ENCODE peak calls at places on chromosome 18, in ten cellular contexts. A, V, K, T, R, Y, X, M, G and H are unnamed samples. For H3K36me3 and H3K4me1, the result is how much of the 10 kb centered on the place peaks cover.

GRCh38 chr18:36321636-36322407 is 24.3 kb downstream of the FHOD3 start:
- DNase-seq in A (peak), V (no peak), K (peak), T (no peak), R (no peak), Y (no peak), X (no peak), M (no peak), G (no peak), H (no peak)

GRCh38 chr18:78900938-78901909 is 78.4 kb upstream of the SALL3 start:
- DNase-seq in A (no peak), V (no peak), K (no peak), T (no peak), R (no peak), Y (no peak), X (no peak), M (no peak), G (no peak), H (no peak)

GRCh38 chr18:50981381-50981780 is 13.5 kb downstream of the ELAC1 start:
- DNase-seq in A (no peak), V (no peak), K (no peak), T (no peak), R (no peak), Y (no peak), X (no peak), M (no peak), G (no peak), H (no peak)

GRCh38 chr18:31149351-31149750 is 13.3 kb downstream of the DSC1 start:
- DNase-seq in A (no peak), V (no peak), K (no peak), T (no peak), R (no peak), Y (no peak), X (no peak), M (no peak), G (no peak), H (no peak)

GRCh38 chr18:63284861-63285260 is 34.7 kb downstream of the BCL2 start:
- DNase-seq in A (no peak), V (no peak), K (no peak), T (no peak), R (no peak), Y (no peak), X (no peak), M (no peak), G (no peak), H (no peak)

GRCh38 chr18:24914685-24915267 is 437.2 kb downstream of the ZNF521 start:
- DNase-seq in A (no peak), V (no peak), K (no peak), T (no peak), R (no peak), Y (no peak), X (no peak), M (no peak), G (no peak), H (no peak)

GRCh38 chr18:7174359-7175107 is 56.4 kb upstream of the LRRC30 start:
- DNase-seq in A (peak), V (peak), K (no peak), T (no peak), R (no peak), Y (peak), X (no peak), M (no peak), G (no peak), H (no peak)

GRCh38 chr18:66560092-66560491 is 43.8 kb downstream of the CDH19 start:
- DNase-seq in A (peak), V (peak), K (no peak), T (peak), R (no peak), Y (no peak), X (no peak), M (no peak), G (no peak), H (peak)

GRCh38 chr18:50560681-50561629 is 1.1 kb downstream of the MAPK4 start:
- DNase-seq in A (no peak), V (peak), K (no peak), T (no peak), R (peak), Y (peak), X (no peak), M (no peak), G (no peak), H (peak)

GRCh38 chr18:55233850-55234249 is 274.6 kb upstream of the CCDC68 start:
- DNase-seq in A (peak), V (no peak), K (peak), T (no peak), R (no peak), Y (no peak), X (no peak), M (no peak), G (no peak), H (no peak)

GRCh38 chr18:44771957-44772917 is 91.5 kb downstream of the SETBP1 start:
- DNase-seq in A (no peak), V (no peak), K (no peak), T (peak), R (no peak), Y (no peak), X (no peak), M (no peak), G (no peak), H (no peak)

GRCh38 chr18:31555971-31556747 is 35.5 kb upstream of the TTR start:
- DNase-seq in A (peak), V (peak), K (peak), T (peak), R (peak), Y (no peak), X (no peak), M (no peak), G (peak), H (peak)

GRCh38 chr18:58088723-58089074 is 44.7 kb downstream of the NEDD4L start:
- DNase-seq in A (no peak), V (no peak), K (no peak), T (no peak), R (no peak), Y (no peak), X (no peak), M (no peak), G (no peak), H (peak)

GRCh38 chr18:35780937-35781336 is 191.5 kb upstream of the RMP24 start:
- DNase-seq in A (no peak), V (peak), K (no peak), T (no peak), R (no peak), Y (no peak), X (no peak), M (no peak), G (no peak), H (no peak)

GRCh38 chr18:50917021-50917420 is 38.1 kb downstream of the ME2 start:
- DNase-seq in A (no peak), V (no peak), K (peak), T (no peak), R (no peak), Y (no peak), X (no peak), M (no peak), G (no peak), H (no peak)

GRCh38 chr18:25843791-25844190 is 246.6 kb downstream of the SS18 start:
- DNase-seq in A (no peak), V (no peak), K (no peak), T (no peak), R (no peak), Y (no peak), X (no peak), M (no peak), G (no peak), H (no peak)

GRCh38 chr18:79497638-79498081 is 101.9 kb downstream of the NFATC1 start:
- DNase-seq in A (no peak), V (no peak), K (peak), T (no peak), R (no peak), Y (no peak), X (no peak), M (no peak), G (no peak), H (no peak)

GRCh38 chr18:75375341-75375740 is 52.2 kb downstream of the SMIM21 start:
- DNase-seq in A (no peak), V (no peak), K (no peak), T (no peak), R (no peak), Y (no peak), X (no peak), M (no peak), G (no peak), H (no peak)

GRCh38 chr18:63224574-63224973 is 95.0 kb downstream of the BCL2 start:
- DNase-seq in A (no peak), V (no peak), K (no peak), T (no peak), R (no peak), Y (no peak), X (no peak), M (no peak), G (peak), H (no peak)

GRCh38 chr18:22189431-22189830 is 20.0 kb downstream of the GATA6 start:
- DNase-seq in A (peak), V (no peak), K (no peak), T (no peak), R (no peak), Y (no peak), X (no peak), M (no peak), G (no peak), H (no peak)

GRCh38 chr18:59839931-59840685 is 59.7 kb upstream of the PMAIP1 start:
- DNase-seq in A (no peak), V (no peak), K (no peak), T (no peak), R (no peak), Y (no peak), X (no peak), M (no peak), G (no peak), H (no peak)

GRCh38 chr18:35588995-35589394 is 7.5 kb downstream of the GALNT1 start:
- DNase-seq in A (no peak), V (peak), K (no peak), T (no peak), R (no peak), Y (no peak), X (no peak), M (no peak), G (peak), H (no peak)

GRCh38 chr18:59988098-59988706 is 88.4 kb downstream of the PMAIP1 start:
- DNase-seq in A (peak), V (peak), K (peak), T (no peak), R (peak), Y (no peak), X (peak), M (no peak), G (peak), H (peak)

GRCh38 chr18:60684843-60685513 is 312.4 kb upstream of the MC4R start:
- DNase-seq in A (peak), V (peak), K (peak), T (no peak), R (no peak), Y (no peak), X (no peak), M (no peak), G (no peak), H (no peak)

GRCh38 chr18:79531386-79531785 is 135.7 kb downstream of the NFATC1 start:
- DNase-seq in A (no peak), V (no peak), K (no peak), T (no peak), R (no peak), Y (no peak), X (no peak), M (peak), G (no peak), H (no peak)

GRCh38 chr18:63079114-63079513 is 240.5 kb downstream of the BCL2 start:
- DNase-seq in A (no peak), V (peak), K (no peak), T (no peak), R (no peak), Y (no peak), X (no peak), M (no peak), G (no peak), H (no peak)

GRCh38 chr18:34767601-34768027 is 57.5 kb downstream of the DTNA start:
- DNase-seq in A (peak), V (no peak), K (peak), T (no peak), R (no peak), Y (no peak), X (no peak), M (no peak), G (no peak), H (no peak)

GRCh38 chr18:31490838-31491237 is 7.1 kb upstream of the DSG2 start:
- DNase-seq in A (no peak), V (no peak), K (no peak), T (no peak), R (no peak), Y (no peak), X (no peak), M (no peak), G (no peak), H (no peak)

GRCh38 chr18:77206676-77207370 is 42.8 kb upstream of the GALR1 start:
- DNase-seq in A (peak), V (no peak), K (peak), T (peak), R (no peak), Y (no peak), X (no peak), M (peak), G (no peak), H (no peak)

GRCh38 chr18:23539298-23539697 is 36.0 kb downstream of the RMC1 start:
- DNase-seq in A (no peak), V (no peak), K (no peak), T (no peak), R (no peak), Y (no peak), X (no peak), M (no peak), G (no peak), H (no peak)

GRCh38 chr18:23539911-23540475 is 36.7 kb downstream of the RMC1 start:
- DNase-seq in A (no peak), V (no peak), K (no peak), T (no peak), R (no peak), Y (no peak), X (no peak), M (no peak), G (no peak), H (no peak)

GRCh38 chr18:23542471-23542870 is 39.2 kb downstream of the RMC1 start:
- DNase-seq in A (peak), V (no peak), K (peak), T (no peak), R (no peak), Y (no peak), X (no peak), M (no peak), G (no peak), H (no peak)

GRCh38 chr18:23540867-23541266 is 37.6 kb downstream of the RMC1 start:
- DNase-seq in A (no peak), V (no peak), K (peak), T (no peak), R (no peak), Y (no peak), X (no peak), M (no peak), G (no peak), H (no peak)

DNA sequence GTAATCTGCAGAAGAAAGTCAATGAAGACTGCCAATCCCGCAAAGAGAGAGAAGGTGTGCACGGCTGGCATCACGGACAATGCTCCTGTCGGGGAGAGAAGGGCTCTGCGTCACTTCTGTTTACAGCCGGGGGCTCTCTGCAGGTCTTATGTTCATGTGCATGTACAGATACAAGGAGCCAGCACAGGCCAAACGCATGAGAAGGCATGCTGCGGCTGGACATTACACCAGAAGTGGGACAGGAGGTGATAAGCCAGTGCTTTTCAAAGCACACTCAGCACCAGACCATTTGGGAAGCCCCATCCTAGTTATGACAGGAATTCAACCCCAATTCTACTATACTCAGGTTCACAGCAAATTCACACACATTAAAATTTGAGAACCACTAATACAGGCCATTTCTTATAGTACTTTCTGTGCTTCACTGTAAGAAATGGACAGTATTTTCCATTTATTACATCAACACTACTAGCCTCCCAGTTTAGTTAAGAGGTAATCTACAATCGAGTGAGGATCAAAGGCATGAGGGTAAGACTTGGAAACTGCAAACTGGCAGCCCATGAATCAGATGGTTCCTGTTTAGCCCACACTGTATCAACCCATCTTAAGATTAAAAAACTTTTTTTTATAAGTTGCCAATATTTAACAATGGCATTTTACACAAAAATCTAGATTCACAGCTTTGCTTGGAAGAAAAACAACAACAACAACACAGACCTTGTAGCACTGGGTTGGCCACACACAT is 38.2 kb downstream of the RMC1 start:
- DNase-seq in A (no peak), V (no peak), K (no peak), T (no peak), R (no peak), Y (no peak), X (no peak), M (no peak), G (no peak), H (no peak)
- H3K36me3 ChIP-seq in A (half or more), V (half or more), K (half or more), T (under half), R (half or more), Y (half or more), X (under half), M (half or more), G (under half), H (half or more)

DNA sequence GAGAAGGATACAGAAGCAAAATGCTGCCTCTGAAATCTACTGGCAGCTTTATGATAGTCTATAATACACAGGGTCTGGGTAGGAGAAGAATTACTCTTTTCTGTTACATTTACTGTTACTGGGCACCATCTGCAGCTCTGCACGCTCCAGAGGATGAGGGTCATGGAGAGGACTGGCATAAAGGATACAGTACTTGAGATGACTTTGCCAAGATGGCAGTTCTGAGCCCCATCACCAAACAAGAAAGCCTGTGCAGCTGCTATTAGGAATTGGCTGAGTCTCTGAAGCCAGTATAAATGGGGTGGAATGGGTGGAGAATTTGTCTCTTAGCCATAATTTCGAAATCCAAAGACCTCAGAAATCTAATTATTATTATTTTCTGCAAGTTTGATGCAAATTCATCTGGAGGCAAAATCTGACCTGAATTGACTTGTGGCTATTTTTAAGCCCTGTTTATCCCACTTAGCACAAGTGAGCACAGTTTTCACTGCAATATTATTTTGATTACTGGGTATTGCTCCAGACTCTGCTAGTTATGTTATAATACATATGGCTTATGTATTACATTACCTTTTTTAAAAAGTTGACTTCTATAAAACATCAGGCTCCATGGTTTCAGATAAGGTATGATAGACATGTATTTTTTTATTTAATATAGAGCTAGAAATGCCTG is 579.5 kb downstream of the MBD2 start:
- DNase-seq in A (no peak), V (no peak), K (no peak), T (no peak), R (no peak), Y (no peak), X (no peak), M (no peak), G (no peak), H (no peak)
- H3K4me1 ChIP-seq in A (under half), V (under half), K (under half), T (under half), R (under half), Y (under half), X (under half), M (under half), G (under half), H (under half)

GRCh38 chr18:47262397-47263196 is 11.1 kb upstream of the SKOR2 start:
- DNase-seq in A (no peak), V (peak), K (no peak), T (no peak), R (no peak), Y (peak), X (no peak), M (no peak), G (no peak), H (no peak)
- H3K4me3 ChIP-seq in A (no peak), V (peak), K (no peak), T (no peak), R (no peak), Y (peak), X (no peak), M (peak), G (no peak), H (no peak)

GRCh38 chr18:10544093-10544748 is 18.4 kb downstream of the NAPG start:
- DNase-seq in A (no peak), V (peak), K (no peak), T (no peak), R (no peak), Y (no peak), X (no peak), M (no peak), G (no peak), H (no peak)
- H3K36me3 ChIP-seq in A (half or more), V (under half), K (under half), T (under half), R (half or more), Y (under half), X (half or more), M (half or more), G (half or more), H (under half)

DNA sequence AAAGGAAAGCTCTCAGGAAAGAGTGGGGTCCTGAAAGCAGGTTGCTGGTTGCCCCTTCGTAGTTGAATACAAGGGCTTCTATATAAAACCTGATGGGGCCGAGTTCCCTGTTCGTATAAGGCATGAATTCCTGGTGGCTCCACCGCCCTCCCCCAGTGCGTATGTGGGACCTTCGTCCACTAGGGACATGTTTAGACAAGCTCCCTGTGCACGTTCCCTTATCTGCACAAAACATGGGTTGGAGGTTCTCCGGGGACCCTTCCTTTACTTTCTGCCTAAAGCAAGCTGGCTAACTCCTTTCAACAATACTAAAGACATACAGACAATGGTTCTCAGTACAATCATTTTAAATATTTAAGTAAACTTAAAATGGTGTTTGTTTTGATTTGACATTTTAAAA is 8.0 kb downstream of the CLUL1 start:
- DNase-seq in A (no peak), V (no peak), K (no peak), T (no peak), R (no peak), Y (no peak), X (no peak), M (no peak), G (no peak), H (no peak)
- H3K4me1 ChIP-seq in A (under half), V (under half), K (under half), T (under half), R (under half), Y (under half), X (under half), M (under half), G (under half), H (under half)

GRCh38 chr18:48163184-48164095 is 233.0 kb upstream of the SMAD2 start:
- DNase-seq in A (no peak), V (no peak), K (no peak), T (no peak), R (no peak), Y (no peak), X (no peak), M (peak), G (no peak), H (no peak)

GRCh38 chr18:48161911-48162698 is 231.6 kb upstream of the SMAD2 start:
- DNase-seq in A (no peak), V (peak), K (no peak), T (no peak), R (no peak), Y (peak), X (no peak), M (no peak), G (no peak), H (no peak)

GRCh38 chr18:48160622-48161021 is 230.2 kb upstream of the SMAD2 start:
- DNase-seq in A (no peak), V (no peak), K (no peak), T (no peak), R (no peak), Y (no peak), X (no peak), M (peak), G (no peak), H (no peak)

GRCh38 chr18:48159816-48160215 is 229.4 kb upstream of the SMAD2 start:
- DNase-seq in A (no peak), V (no peak), K (no peak), T (no peak), R (no peak), Y (no peak), X (no peak), M (peak), G (no peak), H (no peak)

GRCh38 chr18:48161201-48161910 is 230.9 kb upstream of the SMAD2 start:
- DNase-seq in A (peak), V (peak), K (peak), T (peak), R (peak), Y (no peak), X (peak), M (peak), G (peak), H (peak)
- H3K4me3 ChIP-seq in A (peak), V (peak), K (peak), T (peak), R (no peak), Y (peak), X (no peak), M (peak), G (peak), H (peak)

GRCh38 chr18:9115984-9116383 is 13.5 kb downstream of the NDUFV2 start:
- DNase-seq in A (no peak), V (no peak), K (no peak), T (no peak), R (no peak), Y (no peak), X (no peak), M (no peak), G (no peak), H (no peak)
- H3K36me3 ChIP-seq in A (under half), V (under half), K (under half), T (under half), R (half or more), Y (under half), X (under half), M (under half), G (under half), H (under half)